ENCODE peak calls at places on chromosome 14, in five cellular contexts. C, W, X, L and P are unnamed samples. For H3K27me3, the result is how much of the 10 kb centered on the place peaks cover.

GRCh38 chr14:64563696-64564095 is 13.9 kb downstream of the PPP1R36 start:
- DNase-seq in C (no peak), W (no peak), X (no peak), L (no peak), P (no peak)

GRCh38 chr14:38310420-38310995 is 54.6 kb upstream of the CLEC14A start:
- DNase-seq in C (no peak), W (no peak), X (no peak), L (no peak), P (no peak)

GRCh38 chr14:67387195-67387594 is 24.8 kb downstream of the PLEK2 start:
- DNase-seq in C (no peak), W (no peak), X (no peak), L (no peak), P (no peak)

GRCh38 chr14:89616425-89617141 is 199.6 kb upstream of the FOXN3 start:
- DNase-seq in C (no peak), W (no peak), X (no peak), L (no peak), P (peak)

GRCh38 chr14:58426819-58427288 is 477 bp downstream of the TIMM9 start:
- DNase-seq in C (peak), W (peak), X (peak), L (peak), P (no peak)

GRCh38 chr14:79584679-79585078 is 626.6 kb downstream of the DIO2 start:
- DNase-seq in C (no peak), W (no peak), X (peak), L (no peak), P (peak)

GRCh38 chr14:96380735-96381134 is 11.2 kb upstream of the AK7 start:
- DNase-seq in C (no peak), W (no peak), X (no peak), L (no peak), P (no peak)

GRCh38 chr14:89588840-89589296 is 171.8 kb upstream of the FOXN3 start:
- DNase-seq in C (no peak), W (no peak), X (no peak), L (no peak), P (no peak)

GRCh38 chr14:75247286-75247922 is 31.2 kb upstream of the FOS start:
- DNase-seq in C (no peak), W (no peak), X (no peak), L (no peak), P (no peak)

GRCh38 chr14:65238456-65238855 is 136.1 kb upstream of the MAX start:
- DNase-seq in C (no peak), W (no peak), X (peak), L (no peak), P (peak)

GRCh38 chr14:105739331-105740102 is 213.1 kb downstream of the TMEM121 start:
- DNase-seq in C (no peak), W (no peak), X (no peak), L (no peak), P (no peak)

GRCh38 chr14:53946071-53946403 is 10.6 kb downstream of the BMP4 start:
- DNase-seq in C (no peak), W (no peak), X (no peak), L (peak), P (no peak)

GRCh38 chr14:31036552-31036951 is 10.4 kb upstream of the STRN3 start:
- DNase-seq in C (no peak), W (no peak), X (no peak), L (no peak), P (no peak)

GRCh38 chr14:55446127-55446736 is 5.8 kb upstream of the TBPL2 start:
- DNase-seq in C (peak), W (peak), X (peak), L (peak), P (peak)

GRCh38 chr14:75197338-75197737 is 20.9 kb upstream of the TMED10 start:
- DNase-seq in C (no peak), W (no peak), X (peak), L (no peak), P (no peak)

GRCh38 chr14:77133718-77134338 is 7.8 kb downstream of the ZDHHC22 start:
- DNase-seq in C (peak), W (peak), X (peak), L (peak), P (peak)

GRCh38 chr14:53384073-53384472 is 230.9 kb upstream of the DDHD1 start:
- DNase-seq in C (no peak), W (no peak), X (no peak), L (no peak), P (no peak)

GRCh38 chr14:105903971-105904370 is 377.6 kb downstream of the TMEM121 start:
- DNase-seq in C (no peak), W (no peak), X (no peak), L (no peak), P (no peak)

GRCh38 chr14:98782062-98782461 is 489.9 kb downstream of the BCL11B start:
- DNase-seq in C (no peak), W (no peak), X (no peak), L (no peak), P (no peak)

GRCh38 chr14:64233791-64234190 is 60.4 kb downstream of the ESR2 start:
- DNase-seq in C (no peak), W (no peak), X (no peak), L (no peak), P (peak)

GRCh38 chr14:78135450-78135891 is 34.7 kb upstream of the NRXN3 start:
- DNase-seq in C (no peak), W (no peak), X (no peak), L (no peak), P (no peak)

GRCh38 chr14:105439710-105440553 is 20.3 kb downstream of the MTA1 start:
- DNase-seq in C (no peak), W (no peak), X (no peak), L (no peak), P (no peak)

GRCh38 chr14:74932401-74932901 is 9.4 kb upstream of the RPS6KL1 start:
- DNase-seq in C (no peak), W (no peak), X (no peak), L (no peak), P (no peak)

GRCh38 chr14:67413806-67414769 is 2.1 kb upstream of the PLEK2 start:
- DNase-seq in C (no peak), W (no peak), X (no peak), L (no peak), P (peak)

GRCh38 chr14:76576047-76576741 is 185.1 kb upstream of the VASH1 start:
- DNase-seq in C (no peak), W (no peak), X (no peak), L (no peak), P (no peak)

GRCh38 chr14:44700184-44700583 is 193.1 kb upstream of the FSCB start:
- DNase-seq in C (no peak), W (no peak), X (no peak), L (no peak), P (peak)

GRCh38 chr14:103707329-103708263 is 7.7 kb downstream of the XRCC3 start:
- DNase-seq in C (no peak), W (no peak), X (peak), L (no peak), P (no peak)

GRCh38 chr14:58501214-58501816 is 73.8 kb downstream of the KIAA0586 start:
- DNase-seq in C (no peak), W (peak), X (peak), L (no peak), P (peak)

GRCh38 chr14:92716131-92716530 is 32.3 kb downstream of the LGMN start:
- DNase-seq in C (no peak), W (no peak), X (no peak), L (no peak), P (no peak)

GRCh38 chr14:37968664-37969225 is 239.0 kb upstream of the SSTR1 start:
- DNase-seq in C (no peak), W (no peak), X (no peak), L (no peak), P (no peak)

GRCh38 chr14:61585598-61586538 is 109.4 kb upstream of the HIF1A start:
- DNase-seq in C (no peak), W (no peak), X (no peak), L (no peak), P (peak)

GRCh38 chr14:101200650-101201516 is 297.4 kb upstream of the RTL1 start:
- DNase-seq in C (peak), W (no peak), X (no peak), L (peak), P (no peak)

GRCh38 chr14:102215522-102216250 is 76.0 kb downstream of the WDR20 start:
- DNase-seq in C (no peak), W (no peak), X (no peak), L (no peak), P (no peak)

GRCh38 chr14:94001501-94002396 is 4.6 kb downstream of the CCDC197 start:
- DNase-seq in C (peak), W (peak), X (peak), L (peak), P (peak)

GRCh38 chr14:89697281-89698060 is 257.1 kb downstream of the EFCAB11 start:
- DNase-seq in C (no peak), W (no peak), X (no peak), L (no peak), P (no peak)

GRCh38 chr14:76863724-76864407 is 37.7 kb downstream of the LRRC74A start:
- DNase-seq in C (no peak), W (no peak), X (no peak), L (no peak), P (no peak)

GRCh38 chr14:77681196-77682157 is 26.3 kb downstream of the ALKBH1 start:
- DNase-seq in C (no peak), W (no peak), X (no peak), L (no peak), P (peak)

GRCh38 chr14:23086565-23086964 is 8.4 kb downstream of the ACIN1 start:
- DNase-seq in C (no peak), W (no peak), X (no peak), L (no peak), P (no peak)

GRCh38 chr14:23080474-23080873 is 14.5 kb downstream of the ACIN1 start:
- DNase-seq in C (no peak), W (no peak), X (no peak), L (no peak), P (no peak)

GRCh38 chr14:23090254-23090636 is 4.7 kb downstream of the ACIN1 start:
- DNase-seq in C (no peak), W (no peak), X (no peak), L (no peak), P (no peak)

GRCh38 chr14:23089498-23090253 is 5.3 kb downstream of the ACIN1 start:
- DNase-seq in C (no peak), W (no peak), X (no peak), L (no peak), P (no peak)

GRCh38 chr14:23085458-23085857 is 9.5 kb downstream of the ACIN1 start:
- DNase-seq in C (no peak), W (no peak), X (no peak), L (no peak), P (no peak)
- H2BK12ac ChIP-seq in C (no peak), W (no peak), X (no peak), L (no peak), P (no peak)

GRCh38 chr14:59920378-59920683 is 387 bp downstream of the LRRC9 start:
- DNase-seq in C (no peak), W (no peak), X (no peak), L (no peak), P (no peak)
- H3K27me3 ChIP-seq in C (under half), W (under half), X (under half), L (under half), P (under half)

DNA sequence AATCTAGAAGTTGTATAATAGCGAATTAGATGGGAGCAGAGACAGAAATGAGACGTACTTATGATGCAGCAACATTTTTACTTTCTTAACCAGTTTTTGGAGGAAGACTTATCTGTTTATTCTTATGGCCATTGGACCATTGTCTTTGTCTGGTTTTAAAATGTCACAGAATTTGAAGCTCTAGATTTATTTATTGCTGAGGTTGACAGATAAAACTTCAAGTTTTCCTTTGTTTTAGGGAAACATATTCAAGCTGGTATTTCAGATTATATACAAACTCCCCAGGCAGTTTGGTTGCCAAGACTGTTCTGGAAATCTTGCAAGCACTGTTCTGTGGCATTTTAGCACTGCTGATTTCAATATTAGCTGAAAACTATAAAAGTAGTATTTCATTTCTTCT is 1021.7 kb downstream of the GALC start:
- DNase-seq in C (no peak), W (no peak), X (no peak), L (no peak), P (no peak)
- H2BK12ac ChIP-seq in C (no peak), W (no peak), X (no peak), L (no peak), P (no peak)

GRCh38 chr14:73240816-73241480 is 3.6 kb downstream of the PAPLN start:
- DNase-seq in C (no peak), W (no peak), X (no peak), L (peak), P (no peak)

GRCh38 chr14:73243341-73243740 is 6.0 kb downstream of the PAPLN start:
- DNase-seq in C (no peak), W (no peak), X (no peak), L (no peak), P (no peak)

GRCh38 chr14:73241481-73242165 is 4.3 kb downstream of the PAPLN start:
- DNase-seq in C (no peak), W (no peak), X (no peak), L (peak), P (no peak)

GRCh38 chr14:73243748-73244147 is 6.4 kb downstream of the PAPLN start:
- DNase-seq in C (no peak), W (no peak), X (no peak), L (no peak), P (no peak)

DNA sequence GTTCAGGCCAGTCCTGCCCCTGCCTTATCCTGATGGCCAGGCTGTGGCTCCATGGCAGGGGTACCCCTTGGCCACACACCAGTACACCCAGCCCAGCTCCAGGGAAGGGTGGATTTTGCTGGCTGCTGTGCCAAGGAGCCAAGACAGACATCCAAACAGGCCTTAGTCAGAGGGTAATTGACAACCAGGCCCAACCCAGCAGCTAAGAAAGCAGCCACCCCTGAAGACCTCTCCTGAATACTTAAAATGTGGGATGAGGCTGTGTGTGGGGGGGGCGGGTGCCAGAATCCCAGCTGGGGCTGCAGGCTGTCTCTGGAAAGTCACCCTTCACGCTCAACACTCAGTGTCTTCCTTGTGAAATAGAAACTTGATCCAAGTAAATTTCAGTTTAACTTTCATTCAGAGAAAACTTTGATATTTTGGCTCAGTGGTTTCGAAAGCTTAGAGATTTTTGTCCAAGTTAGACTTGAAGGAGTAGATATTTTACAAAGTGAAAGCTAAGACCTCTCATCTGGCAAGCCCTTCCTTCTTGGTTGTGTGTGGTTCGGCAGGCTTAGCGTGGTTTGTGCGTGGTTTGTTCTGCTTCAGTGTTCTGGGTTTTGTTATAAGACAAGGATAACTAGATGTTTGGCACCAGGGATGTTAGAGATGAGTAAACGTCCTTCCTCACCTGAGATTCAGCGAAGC is 5.1 kb downstream of the PAPLN start:
- DNase-seq in C (no peak), W (no peak), X (no peak), L (no peak), P (no peak)
- H3K27me3 ChIP-seq in C (under half), W (half or more), X (under half), L (under half), P (under half)

DNA sequence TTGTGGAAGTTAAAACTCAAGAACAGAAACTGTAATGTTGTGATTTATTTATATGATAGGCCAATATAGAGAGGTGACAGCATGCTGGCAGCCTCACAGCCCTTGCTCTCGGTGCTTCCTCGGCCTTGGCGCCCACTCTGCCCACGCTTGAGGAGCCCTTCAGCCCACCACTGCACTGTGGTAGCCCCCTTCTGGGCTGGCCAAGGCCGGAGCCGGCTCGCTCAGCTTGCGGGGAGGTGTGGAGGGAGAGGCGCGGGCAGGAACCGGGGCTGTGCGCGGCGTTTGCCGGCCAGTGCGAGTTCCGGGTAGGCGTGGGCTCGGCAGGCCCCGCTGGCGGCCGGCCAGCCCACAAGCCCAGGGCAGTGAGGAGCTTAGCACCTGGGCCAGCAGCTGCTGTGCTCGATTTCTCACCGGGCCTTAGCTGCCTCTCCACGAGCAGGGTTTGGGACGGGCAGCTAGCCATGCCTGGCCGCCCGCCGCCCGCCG is 65.8 kb upstream of the SLC8A3 start:
- DNase-seq in C (peak), W (peak), X (peak), L (peak), P (peak)
- H2BK12ac ChIP-seq in C (no peak), W (no peak), X (peak), L (no peak), P (no peak)

GRCh38 chr14:36662543-36663403 is 1.1 kb downstream of the PAX9 start:
- DNase-seq in C (peak), W (no peak), X (no peak), L (peak), P (peak)

GRCh38 chr14:36663404-36664321 is 2.0 kb downstream of the PAX9 start:
- DNase-seq in C (peak), W (no peak), X (no peak), L (peak), P (peak)

GRCh38 chr14:36665887-36666415 is 4.3 kb downstream of the PAX9 start:
- DNase-seq in C (peak), W (no peak), X (no peak), L (peak), P (no peak)

GRCh38 chr14:36666416-36667206 is 5.0 kb downstream of the PAX9 start:
- DNase-seq in C (peak), W (no peak), X (no peak), L (peak), P (no peak)

DNA sequence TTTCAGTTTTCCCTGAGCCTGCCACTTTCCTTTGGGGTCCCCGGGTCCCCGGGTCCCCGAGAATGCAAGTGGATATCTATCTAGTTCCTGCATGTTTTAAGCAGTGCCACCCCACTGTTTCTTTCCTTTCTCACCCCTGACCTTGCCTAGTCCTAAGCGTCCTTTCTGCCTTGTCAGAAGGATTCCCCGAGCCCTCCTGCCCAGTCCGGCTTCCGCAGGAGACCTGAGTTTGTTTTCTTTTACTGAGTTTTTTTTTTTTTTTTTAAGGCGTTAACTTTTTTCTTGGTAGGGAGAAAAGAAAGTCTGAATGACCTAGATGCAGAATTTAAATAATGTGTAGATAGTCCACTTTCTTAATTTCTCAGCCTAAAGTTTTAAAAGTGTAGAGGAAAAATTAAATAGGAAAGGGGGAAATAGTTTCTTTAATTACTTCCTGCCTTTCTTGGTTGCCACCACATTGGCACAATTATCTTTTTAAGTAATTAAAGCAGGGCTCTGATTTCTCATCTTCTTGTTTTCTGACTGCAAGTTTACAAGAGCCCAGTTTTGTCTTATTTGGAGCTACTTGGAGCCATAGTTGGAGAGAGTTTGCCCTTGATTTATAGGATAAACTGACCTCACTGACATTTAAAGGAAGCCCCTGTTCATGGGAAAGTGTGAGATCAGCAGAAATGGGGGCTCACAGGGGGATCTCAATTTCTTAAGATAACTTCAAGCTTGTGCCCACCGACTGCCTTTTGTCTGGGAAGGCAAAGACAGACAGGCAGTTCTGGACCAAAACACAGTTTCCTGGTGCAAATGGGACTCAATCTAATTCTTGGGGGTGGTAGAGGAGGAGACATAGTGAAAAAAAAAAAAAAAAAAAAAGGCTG is 2.9 kb downstream of the PAX9 start:
- DNase-seq in C (no peak), W (no peak), X (no peak), L (no peak), P (no peak)
- H3K27me3 ChIP-seq in C (half or more), W (half or more), X (half or more), L (half or more), P (half or more)

GRCh38 chr14:32934891-32935633 is 3.6 kb upstream of the NPAS3 start:
- DNase-seq in C (peak), W (no peak), X (no peak), L (peak), P (peak)
- H2BK12ac ChIP-seq in C (no peak), W (peak), X (no peak), L (peak), P (no peak)

GRCh38 chr14:20989787-20990600 is at the start of gene METTL17:
- DNase-seq in C (peak), W (peak), X (peak), L (peak), P (peak)
- H3K27me3 ChIP-seq in C (under half), W (under half), X (under half), L (under half), P (under half)